ENCODE peak calls at places on chromosomes 6 and 20, in four cellular contexts. One of them, this sample, is unnamed.
A peak's percentile ranks its signal among the peaks of the same experiment; 100 is the strongest.

GRCh38 chr6:142871910-142872331 is 73.1 kb downstream of the HIVEP2 start:
- DNase-seq in heart left ventricle: peak; percentile 51
- DNase-seq in right cardiac atrium: no peak
- DNase-seq in right lobe of liver: no peak
- DNase-seq in this sample: no peak

GRCh38 chr20:57902478-57902877 is 192.7 kb upstream of the PMEPA1 start:
- DNase-seq in heart left ventricle: no peak
- DNase-seq in right cardiac atrium: no peak
- DNase-seq in right lobe of liver: no peak
- DNase-seq in this sample: no peak

GRCh38 chr6:136859430-136859829 is 37.0 kb downstream of the PEX7 start:
- DNase-seq in heart left ventricle: no peak
- DNase-seq in right cardiac atrium: no peak
- DNase-seq in right lobe of liver: no peak
- DNase-seq in this sample: no peak

GRCh38 chr6:12343440-12344162 is 53.4 kb downstream of the EDN1 start:
- DNase-seq in heart left ventricle: no peak
- DNase-seq in right cardiac atrium: no peak
- DNase-seq in right lobe of liver: peak; percentile 92
- DNase-seq in this sample: no peak

GRCh38 chr6:25346064-25346463 is 66.9 kb downstream of the CARMIL1 start:
- DNase-seq in heart left ventricle: no peak
- DNase-seq in right cardiac atrium: no peak
- DNase-seq in right lobe of liver: no peak
- DNase-seq in this sample: no peak

GRCh38 chr6:81562169-81562568 is 190.3 kb downstream of the TENT5A start:
- DNase-seq in heart left ventricle: no peak
- DNase-seq in right cardiac atrium: no peak
- DNase-seq in right lobe of liver: no peak
- DNase-seq in this sample: no peak

GRCh38 chr6:36130672-36131516 is 581 bp downstream of the MAPK13 start:
- DNase-seq in heart left ventricle: no peak
- DNase-seq in right cardiac atrium: peak; percentile 65
- DNase-seq in right lobe of liver: peak; percentile 61
- DNase-seq in this sample: no peak

GRCh38 chr6:74731204-74731603 is 474.6 kb downstream of the COL12A1 start:
- DNase-seq in heart left ventricle: no peak
- DNase-seq in right cardiac atrium: no peak
- DNase-seq in right lobe of liver: no peak
- DNase-seq in this sample: no peak

GRCh38 chr20:57460781-57461465 is 64.0 kb downstream of the CTCFL start:
- DNase-seq in heart left ventricle: peak; percentile 64
- DNase-seq in right cardiac atrium: no peak
- DNase-seq in right lobe of liver: no peak
- DNase-seq in this sample: no peak

GRCh38 chr6:3394671-3395070 is 62.2 kb downstream of the SLC22A23 start:
- DNase-seq in heart left ventricle: no peak
- DNase-seq in right cardiac atrium: no peak
- DNase-seq in right lobe of liver: no peak
- DNase-seq in this sample: no peak

GRCh38 chr6:148192310-148192709 is 150.3 kb upstream of the SASH1 start:
- DNase-seq in heart left ventricle: no peak
- DNase-seq in right cardiac atrium: no peak
- DNase-seq in right lobe of liver: no peak
- DNase-seq in this sample: no peak

GRCh38 chr6:144286503-144287393 is 1.6 kb downstream of the UTRN start:
- DNase-seq in heart left ventricle: peak; percentile 86
- DNase-seq in right cardiac atrium: peak; percentile 89
- DNase-seq in right lobe of liver: peak; percentile 72
- DNase-seq in this sample: peak; percentile 84

GRCh38 chr6:125818659-125819297 is 28.0 kb downstream of the NCOA7 start:
- DNase-seq in heart left ventricle: no peak
- DNase-seq in right cardiac atrium: no peak
- DNase-seq in right lobe of liver: no peak
- DNase-seq in this sample: no peak

GRCh38 chr6:14598017-14598864 is 480.7 kb downstream of the CD83 start:
- DNase-seq in heart left ventricle: no peak
- DNase-seq in right cardiac atrium: no peak
- DNase-seq in right lobe of liver: no peak
- DNase-seq in this sample: no peak

GRCh38 chr6:140789466-140789865 is 1343.3 kb upstream of the GJE1 start:
- DNase-seq in heart left ventricle: no peak
- DNase-seq in right cardiac atrium: no peak
- DNase-seq in right lobe of liver: no peak
- DNase-seq in this sample: no peak

GRCh38 chr6:150599199-150600002 is at the start of gene PLEKHG1:
- DNase-seq in heart left ventricle: peak; percentile 84
- DNase-seq in right cardiac atrium: peak; percentile 92
- DNase-seq in right lobe of liver: peak; percentile 87
- DNase-seq in this sample: no peak

GRCh38 chr6:6201200-6201599 is 119.3 kb downstream of the F13A1 start:
- DNase-seq in heart left ventricle: no peak
- DNase-seq in right cardiac atrium: no peak
- DNase-seq in right lobe of liver: no peak
- DNase-seq in this sample: no peak

GRCh38 chr20:48773837-48774418 is 53.9 kb downstream of the PREX1 start:
- DNase-seq in heart left ventricle: peak; percentile 51
- DNase-seq in right cardiac atrium: no peak
- DNase-seq in right lobe of liver: no peak
- DNase-seq in this sample: no peak

GRCh38 chr6:10778230-10778629 is 30.6 kb downstream of the TMEM14B start:
- DNase-seq in heart left ventricle: no peak
- DNase-seq in right cardiac atrium: no peak
- DNase-seq in right lobe of liver: no peak
- DNase-seq in this sample: no peak

DNA sequence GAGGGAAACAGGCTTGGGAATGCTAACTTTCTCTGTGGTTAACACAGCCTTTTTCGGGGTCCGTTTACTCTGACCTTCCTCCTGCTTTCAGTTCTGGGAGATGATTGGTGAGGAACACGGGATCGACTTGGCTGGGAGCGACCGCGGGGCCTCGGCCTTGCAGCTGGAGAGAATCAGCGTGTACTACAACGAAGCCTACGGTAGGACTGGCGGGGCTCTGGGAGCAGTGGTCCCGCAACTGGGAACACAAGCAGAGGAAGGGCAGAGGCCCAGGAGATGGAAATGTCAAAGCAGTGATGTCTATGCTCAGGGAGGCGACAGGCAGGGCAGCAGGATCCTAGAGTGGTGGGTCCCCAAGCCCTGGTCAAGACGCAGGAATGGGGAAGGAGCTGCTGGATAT is 3.5 kb downstream of the TUBB1 start:
- DNase-seq in heart left ventricle: no peak
- DNase-seq in right cardiac atrium: peak; percentile 54
- DNase-seq in right lobe of liver: no peak
- DNase-seq in this sample: no peak
- H3K27ac ChIP-seq in heart left ventricle: no peak overlapping the region
- H3K27ac ChIP-seq in right cardiac atrium: no peak overlapping the region
- H3K27ac ChIP-seq in right lobe of liver: no peak overlapping the region
- H3K27ac ChIP-seq in this sample: no peak overlapping the region

DNA sequence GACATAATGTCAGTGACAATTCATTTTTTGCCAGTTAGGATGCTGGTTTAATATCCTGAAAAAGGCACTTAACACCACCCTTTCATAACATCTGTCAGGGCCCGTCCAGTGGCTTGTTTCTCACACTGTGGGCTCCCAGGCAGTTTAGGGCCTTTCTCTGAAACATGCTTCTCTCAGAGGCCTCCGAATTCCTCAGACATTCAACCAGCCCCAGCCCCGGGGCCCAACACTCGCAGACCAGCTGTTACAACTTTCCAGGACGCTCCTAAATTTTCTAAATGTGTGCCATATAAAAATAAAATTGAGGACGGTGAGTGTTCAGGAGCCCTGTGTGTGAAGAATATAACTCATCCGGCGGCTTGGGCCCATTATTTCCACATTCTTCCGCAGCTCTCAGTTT is 108.6 kb upstream of the EYA4 start:
- DNase-seq in heart left ventricle: no peak
- DNase-seq in right cardiac atrium: no peak
- DNase-seq in right lobe of liver: no peak
- DNase-seq in this sample: no peak
- H3K27ac ChIP-seq in heart left ventricle: peak overlapping the region; percentile 80
- H3K27ac ChIP-seq in right cardiac atrium: peak overlapping the region; percentile 67
- H3K27ac ChIP-seq in right lobe of liver: no peak overlapping the region
- H3K27ac ChIP-seq in this sample: no peak overlapping the region

GRCh38 chr20:62120990-62121775 is 1.1 kb upstream of the LSM14B start:
- DNase-seq in heart left ventricle: no peak
- DNase-seq in right cardiac atrium: no peak
- DNase-seq in right lobe of liver: no peak
- DNase-seq in this sample: no peak

GRCh38 chr20:62121776-62122658 is at the start of gene LSM14B:
- DNase-seq in heart left ventricle: peak; percentile 97
- DNase-seq in right cardiac atrium: peak; percentile 99
- DNase-seq in right lobe of liver: peak; percentile 97
- DNase-seq in this sample: peak; percentile 98

GRCh38 chr20:62119101-62119500 is 3.2 kb upstream of the LSM14B start:
- DNase-seq in heart left ventricle: no peak
- DNase-seq in right cardiac atrium: no peak
- DNase-seq in right lobe of liver: no peak
- DNase-seq in this sample: no peak

GRCh38 chr20:62119591-62120364 is 2.5 kb upstream of the LSM14B start:
- DNase-seq in heart left ventricle: peak; percentile 84
- DNase-seq in right cardiac atrium: no peak
- DNase-seq in right lobe of liver: no peak
- DNase-seq in this sample: no peak

DNA sequence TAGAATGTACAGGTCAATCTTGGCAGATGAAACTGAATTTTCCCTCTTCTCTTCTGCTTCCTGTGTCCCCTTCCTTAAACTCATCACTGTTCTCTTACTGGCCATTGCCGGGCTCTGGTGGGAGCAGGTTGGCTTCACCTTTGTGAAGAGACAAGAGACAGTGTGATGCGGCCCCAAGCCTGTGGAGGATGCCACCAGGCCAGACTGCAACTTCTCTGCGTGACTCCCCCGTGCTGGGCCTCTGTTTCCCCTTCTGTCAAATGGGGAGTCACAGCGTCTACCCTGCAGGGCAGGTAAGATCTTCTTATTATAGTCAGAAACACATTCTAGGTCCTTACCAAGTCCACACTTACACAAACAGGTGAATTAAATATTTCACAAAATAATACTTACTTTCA is 1.9 kb upstream of the LSM14B start:
- DNase-seq in heart left ventricle: no peak
- DNase-seq in right cardiac atrium: no peak
- DNase-seq in right lobe of liver: no peak
- DNase-seq in this sample: no peak
- H3K27ac ChIP-seq in heart left ventricle: peak overlapping the region; percentile 98
- H3K27ac ChIP-seq in right cardiac atrium: peak overlapping the region; percentile 94
- H3K27ac ChIP-seq in right lobe of liver: no peak overlapping the region
- H3K27ac ChIP-seq in this sample: peak overlapping the region; percentile 58

DNA sequence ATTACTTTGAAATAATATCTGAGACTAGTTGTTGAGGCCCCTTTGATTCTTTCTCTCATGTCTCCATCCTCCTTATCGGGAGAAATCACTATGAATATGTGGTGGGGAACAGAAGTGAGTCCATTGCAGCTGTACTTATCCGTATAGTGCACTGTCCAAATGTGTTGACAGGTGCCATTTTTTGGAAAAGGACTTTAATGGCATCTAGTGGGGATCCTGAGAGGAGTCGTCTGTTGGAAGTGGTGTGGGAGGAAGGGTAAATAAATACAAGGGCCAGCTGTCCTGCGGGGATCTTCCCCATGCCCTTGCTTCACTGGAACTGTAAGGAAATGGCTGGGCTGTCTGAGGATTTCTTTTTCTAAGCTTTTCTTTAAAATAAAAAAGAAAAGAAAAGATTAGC is 19.4 kb downstream of the TPX2 start:
- DNase-seq in heart left ventricle: no peak
- DNase-seq in right cardiac atrium: no peak
- DNase-seq in right lobe of liver: no peak
- DNase-seq in this sample: no peak
- H3K27ac ChIP-seq in heart left ventricle: no peak overlapping the region
- H3K27ac ChIP-seq in right cardiac atrium: no peak overlapping the region
- H3K27ac ChIP-seq in right lobe of liver: no peak overlapping the region
- H3K27ac ChIP-seq in this sample: no peak overlapping the region